ENCODE peak calls at places on chromosomes 12 and 14, in six cellular contexts. Z is GM12864, X is nephron progenitor cell, B is choroid plexus epithelial cell, C is fibroblast of pulmonary artery, W is fibroblast of lung. U is an unnamed sample.

GRCh38 chr12:70692681-70693288 is 55.6 kb upstream of the PTPRB start:
- DNase-seq in Z (no peak), X (no peak), B (peak), C (peak), W (peak), U (peak)

GRCh38 chr12:58741226-58741625 is 179.1 kb downstream of the LRIG3 start:
- DNase-seq in Z (no peak), X (no peak), B (no peak), C (no peak), W (no peak), U (no peak)

GRCh38 chr14:23430016-23430732 is 5.3 kb downstream of the MYH7 start:
- DNase-seq in Z (no peak), X (no peak), B (no peak), C (no peak), W (no peak), U (no peak)

GRCh38 chr12:87661770-87662402 is 367.3 kb downstream of the C12orf50 start:
- DNase-seq in Z (no peak), X (no peak), B (no peak), C (no peak), W (no peak), U (no peak)

GRCh38 chr14:85688024-85688423 is 158.1 kb downstream of the FLRT2 start:
- DNase-seq in Z (no peak), X (no peak), B (peak), C (peak), W (no peak), U (peak)

GRCh38 chr14:61503167-61503801 is 181.9 kb downstream of the PRKCH start:
- DNase-seq in Z (peak), X (no peak), B (peak), C (peak), W (peak), U (peak)

GRCh38 chr14:89078021-89078676 is 253.7 kb downstream of the TTC8 start:
- DNase-seq in Z (no peak), X (no peak), B (no peak), C (no peak), W (no peak), U (no peak)

GRCh38 chr14:68787235-68787727 is 5.6 kb downstream of the ZFP36L1 start:
- DNase-seq in Z (no peak), X (no peak), B (no peak), C (no peak), W (peak), U (peak)

GRCh38 chr14:23356036-23356435 is 3.3 kb upstream of the SLC22A17 start:
- DNase-seq in Z (no peak), X (no peak), B (no peak), C (no peak), W (no peak), U (no peak)

GRCh38 chr14:60085085-60085484 is 6.6 kb upstream of the PCNX4 start:
- DNase-seq in Z (no peak), X (no peak), B (peak), C (peak), W (no peak), U (peak)

GRCh38 chr14:60085693-60086092 is 6.0 kb upstream of the PCNX4 start:
- DNase-seq in Z (no peak), X (no peak), B (no peak), C (no peak), W (no peak), U (no peak)

DNA sequence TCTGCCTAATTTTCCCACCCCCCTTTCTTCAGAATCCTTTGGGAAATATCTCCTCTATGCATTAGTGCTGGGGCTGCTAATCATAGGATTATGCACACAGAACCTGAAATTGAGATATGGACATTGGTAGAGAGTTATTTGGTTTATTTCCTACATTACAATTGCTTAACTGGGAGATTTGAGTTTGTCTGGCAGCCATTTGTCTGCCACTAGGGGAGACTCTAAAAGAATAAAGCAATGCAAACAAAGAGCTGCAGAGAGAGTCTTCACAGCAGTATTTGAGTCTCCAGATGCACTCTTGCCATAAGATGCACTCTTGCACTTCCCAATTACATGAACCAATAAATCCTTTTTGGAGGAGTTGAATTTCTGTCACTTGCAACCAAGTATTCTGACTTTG is 12.0 kb upstream of the PCNX4 start:
- DNase-seq in Z (no peak), X (no peak), B (peak), C (no peak), W (no peak), U (no peak)
- TF ChIP-seq CTCF in Z (no peak), X (no peak), B (peak), C (peak), W (no peak), U (no peak)

GRCh38 chr12:51678086-51678724 is 87.2 kb downstream of the SCN8A start:
- DNase-seq in Z (no peak), X (peak), B (peak), C (peak), W (peak), U (peak)
- TF ChIP-seq CTCF in Z (peak), X (peak), B (peak), C (peak), W (peak), U (peak)

GRCh38 chr12:25250744-25251730 is at the start of gene KRAS:
- DNase-seq in Z (peak), X (peak), B (peak), C (peak), W (peak), U (peak)
- TF ChIP-seq CTCF in Z (no peak), X (no peak), B (no peak), C (no peak), W (no peak), U (no peak)

GRCh38 chr12:56127888-56128668 is at the start of gene ESYT1:
- DNase-seq in Z (peak), X (peak), B (peak), C (peak), W (peak), U (peak)
- TF ChIP-seq CTCF in Z (no peak), X (no peak), B (peak), C (no peak), W (no peak), U (no peak)

DNA sequence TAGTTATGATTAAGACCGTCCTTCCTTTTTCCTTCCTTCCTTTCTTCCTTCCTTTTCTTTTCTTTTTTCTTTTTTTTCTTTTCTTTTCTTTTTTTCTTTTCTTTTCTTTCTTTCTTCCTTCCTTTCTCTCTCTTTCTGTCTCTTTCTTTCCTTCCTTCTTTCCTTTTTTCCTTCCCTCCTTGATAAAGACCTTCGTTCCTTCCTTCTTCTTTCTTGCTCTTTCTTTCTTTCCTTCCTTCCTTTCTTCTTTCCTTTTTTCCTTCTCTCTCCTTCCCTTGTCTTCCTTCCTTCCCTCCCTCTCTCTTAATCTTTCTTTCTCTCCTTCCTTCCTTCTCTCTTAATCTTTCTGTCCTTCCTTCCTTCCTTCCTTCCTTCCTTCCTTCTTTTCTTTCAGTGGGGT is 130.9 kb downstream of the PAPOLA start:
- DNase-seq in Z (no peak), X (no peak), B (no peak), C (no peak), W (no peak), U (no peak)
- TF ChIP-seq CTCF in Z (no peak), X (no peak), B (no peak), C (no peak), W (no peak), U (no peak)

DNA sequence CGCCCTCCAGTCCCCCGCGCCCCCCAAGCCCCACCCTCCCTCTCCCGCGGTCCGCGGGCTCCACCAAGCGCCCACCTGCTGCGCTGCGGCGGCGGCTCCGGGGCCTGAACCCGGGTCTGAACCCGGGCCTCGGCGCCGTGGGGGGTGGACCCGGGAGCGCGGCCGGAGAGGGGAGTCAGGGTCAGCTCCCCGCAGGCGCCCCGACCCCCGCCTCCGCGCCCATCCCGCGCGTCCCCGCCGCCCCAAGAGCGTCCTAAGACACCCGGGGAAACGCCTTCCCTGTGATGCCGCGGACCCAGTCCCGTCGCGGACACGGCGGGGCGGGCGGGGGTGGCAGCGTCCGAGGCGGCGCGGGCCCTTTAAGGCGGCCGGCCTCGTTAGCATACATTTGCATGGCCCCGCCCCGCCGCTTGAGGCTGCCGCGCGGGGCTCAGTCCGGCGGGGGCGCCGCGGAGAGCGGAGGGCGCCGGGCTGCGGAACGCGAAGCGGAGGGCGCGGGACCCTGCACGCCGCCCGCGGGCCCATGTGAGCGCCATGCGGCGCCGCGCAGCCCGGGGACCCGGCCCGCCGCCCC is at the start of gene MMP17:
- DNase-seq in Z (no peak), X (peak), B (peak), C (peak), W (peak), U (peak)
- TF ChIP-seq CTCF in Z (peak), X (no peak), B (no peak), C (no peak), W (no peak), U (peak)

GRCh38 chr12:90690120-90690519 is 264.9 kb downstream of the CCER1 start:
- DNase-seq in Z (no peak), X (no peak), B (no peak), C (no peak), W (no peak), U (no peak)
- TF ChIP-seq CTCF in Z (no peak), X (no peak), B (no peak), C (no peak), W (no peak), U (no peak)

GRCh38 chr14:29273513-29273912 is 506.9 kb downstream of the FOXG1 start:
- DNase-seq in Z (no peak), X (no peak), B (no peak), C (no peak), W (no peak), U (no peak)
- TF ChIP-seq CTCF in Z (no peak), X (peak), B (peak), C (no peak), W (no peak), U (no peak)

U was measured in MCF 10A.